ENCODE peak calls at places on chromosomes 2 and 18, in five cellular contexts. One of them, this sample, is unnamed.

GRCh38 chr18:73461780-73462059 is 593.9 kb upstream of the NETO1 start:
- DNase-seq in stimulated activated naive CD4-positive, alpha-beta T cell: no peak
- DNase-seq in NCI-H2029: no peak
- DNase-seq in astrocyte of the cerebellum: no peak
- DNase-seq in MG63: no peak
- DNase-seq in this sample: no peak

GRCh38 chr2:60861736-60862135 is 19.6 kb upstream of the REL start:
- DNase-seq in MG63: no peak
- DNase-seq in astrocyte of the cerebellum: no peak
- DNase-seq in NCI-H2029: peak; percentile 47
- DNase-seq in stimulated activated naive CD4-positive, alpha-beta T cell: no peak
- DNase-seq in this sample: no peak

GRCh38 chr2:78202986-78203670 is 681.0 kb upstream of the LRRTM4 start:
- DNase-seq in NCI-H2029: no peak
- DNase-seq in astrocyte of the cerebellum: no peak
- DNase-seq in stimulated activated naive CD4-positive, alpha-beta T cell: no peak
- DNase-seq in MG63: peak; percentile 3
- DNase-seq in this sample: no peak

GRCh38 chr18:76886112-76886511 is 63.8 kb downstream of the ZNF236 start:
- DNase-seq in stimulated activated naive CD4-positive, alpha-beta T cell: no peak
- DNase-seq in NCI-H2029: no peak
- DNase-seq in MG63: no peak
- DNase-seq in astrocyte of the cerebellum: no peak
- DNase-seq in this sample: no peak

GRCh38 chr18:70321616-70322015 is 32.8 kb downstream of the SOCS6 start:
- DNase-seq in astrocyte of the cerebellum: no peak
- DNase-seq in NCI-H2029: no peak
- DNase-seq in stimulated activated naive CD4-positive, alpha-beta T cell: no peak
- DNase-seq in MG63: no peak
- DNase-seq in this sample: no peak

GRCh38 chr2:102488063-102488462 is 15.0 kb downstream of the SLC9A4 start:
- DNase-seq in MG63: peak; percentile 19
- DNase-seq in stimulated activated naive CD4-positive, alpha-beta T cell: no peak
- DNase-seq in astrocyte of the cerebellum: peak; percentile 44
- DNase-seq in NCI-H2029: no peak
- DNase-seq in this sample: peak; percentile 12

GRCh38 chr2:228768818-228769217 is 502.3 kb downstream of the PID1 start:
- DNase-seq in NCI-H2029: no peak
- DNase-seq in MG63: no peak
- DNase-seq in astrocyte of the cerebellum: peak; percentile 67
- DNase-seq in stimulated activated naive CD4-positive, alpha-beta T cell: no peak
- DNase-seq in this sample: peak; percentile 61

GRCh38 chr2:128736689-128737545 is 418.2 kb upstream of the HS6ST1 start:
- DNase-seq in astrocyte of the cerebellum: peak; percentile 57
- DNase-seq in stimulated activated naive CD4-positive, alpha-beta T cell: peak; percentile 28
- DNase-seq in NCI-H2029: peak; percentile 59
- DNase-seq in MG63: peak; percentile 61
- DNase-seq in this sample: peak; percentile 66

GRCh38 chr2:7670905-7671304 is 753.7 kb downstream of the RNF144A start:
- DNase-seq in stimulated activated naive CD4-positive, alpha-beta T cell: no peak
- DNase-seq in astrocyte of the cerebellum: no peak
- DNase-seq in NCI-H2029: no peak
- DNase-seq in MG63: no peak
- DNase-seq in this sample: no peak

GRCh38 chr2:10282621-10283105 is 20.0 kb upstream of the HPCAL1 start:
- DNase-seq in stimulated activated naive CD4-positive, alpha-beta T cell: no peak
- DNase-seq in astrocyte of the cerebellum: no peak
- DNase-seq in NCI-H2029: no peak
- DNase-seq in MG63: no peak
- DNase-seq in this sample: no peak

GRCh38 chr18:33467531-33467930 is 27.0 kb upstream of the CCDC178 start:
- DNase-seq in astrocyte of the cerebellum: no peak
- DNase-seq in stimulated activated naive CD4-positive, alpha-beta T cell: no peak
- DNase-seq in MG63: no peak
- DNase-seq in NCI-H2029: no peak
- DNase-seq in this sample: no peak

GRCh38 chr2:159042115-159042850 is 73.8 kb downstream of the TANC1 start:
- DNase-seq in astrocyte of the cerebellum: no peak
- DNase-seq in MG63: no peak
- DNase-seq in stimulated activated naive CD4-positive, alpha-beta T cell: no peak
- DNase-seq in NCI-H2029: peak; percentile 38
- DNase-seq in this sample: no peak

GRCh38 chr18:36365836-36366775 is 68.6 kb downstream of the FHOD3 start:
- DNase-seq in astrocyte of the cerebellum: no peak
- DNase-seq in stimulated activated naive CD4-positive, alpha-beta T cell: no peak
- DNase-seq in MG63: no peak
- DNase-seq in NCI-H2029: no peak
- DNase-seq in this sample: no peak

GRCh38 chr18:57792741-57793629 is 10.1 kb downstream of the ATP8B1 start:
- DNase-seq in astrocyte of the cerebellum: no peak
- DNase-seq in NCI-H2029: peak; percentile 72
- DNase-seq in MG63: peak; percentile 18
- DNase-seq in stimulated activated naive CD4-positive, alpha-beta T cell: no peak
- DNase-seq in this sample: no peak

GRCh38 chr2:134233733-134234135 is 20.1 kb upstream of the MGAT5 start:
- DNase-seq in MG63: no peak
- DNase-seq in stimulated activated naive CD4-positive, alpha-beta T cell: no peak
- DNase-seq in astrocyte of the cerebellum: no peak
- DNase-seq in NCI-H2029: no peak
- DNase-seq in this sample: no peak

GRCh38 chr2:112162341-112162740 is 24.2 kb downstream of the FBLN7 start:
- DNase-seq in NCI-H2029: no peak
- DNase-seq in astrocyte of the cerebellum: no peak
- DNase-seq in MG63: no peak
- DNase-seq in stimulated activated naive CD4-positive, alpha-beta T cell: no peak
- DNase-seq in this sample: no peak

GRCh38 chr2:150477347-150477746 is 10.1 kb downstream of the RND3 start:
- DNase-seq in MG63: no peak
- DNase-seq in NCI-H2029: no peak
- DNase-seq in astrocyte of the cerebellum: no peak
- DNase-seq in stimulated activated naive CD4-positive, alpha-beta T cell: no peak
- DNase-seq in this sample: no peak

GRCh38 chr2:168758970-168759820 is 43.2 kb upstream of the NOSTRIN start:
- DNase-seq in MG63: no peak
- DNase-seq in astrocyte of the cerebellum: peak; percentile 38
- DNase-seq in NCI-H2029: peak; percentile 21
- DNase-seq in stimulated activated naive CD4-positive, alpha-beta T cell: no peak
- DNase-seq in this sample: no peak

GRCh38 chr2:72886505-72887031 is 640 bp upstream of the SPR start:
- DNase-seq in MG63: no peak
- DNase-seq in stimulated activated naive CD4-positive, alpha-beta T cell: no peak
- DNase-seq in astrocyte of the cerebellum: no peak
- DNase-seq in NCI-H2029: no peak
- DNase-seq in this sample: no peak

GRCh38 chr2:187302146-187302545 is 145.9 kb downstream of the CALCRL start:
- DNase-seq in astrocyte of the cerebellum: peak; percentile 46
- DNase-seq in MG63: no peak
- DNase-seq in stimulated activated naive CD4-positive, alpha-beta T cell: no peak
- DNase-seq in NCI-H2029: no peak
- DNase-seq in this sample: peak; percentile 43

GRCh38 chr2:30472326-30472725 is 25.3 kb downstream of the LCLAT1 start:
- DNase-seq in NCI-H2029: no peak
- DNase-seq in stimulated activated naive CD4-positive, alpha-beta T cell: no peak
- DNase-seq in MG63: no peak
- DNase-seq in astrocyte of the cerebellum: no peak
- DNase-seq in this sample: no peak

GRCh38 chr2:161905389-161906046 is 168.5 kb downstream of the DPP4 start:
- DNase-seq in stimulated activated naive CD4-positive, alpha-beta T cell: no peak
- DNase-seq in NCI-H2029: peak; percentile 88
- DNase-seq in MG63: no peak
- DNase-seq in astrocyte of the cerebellum: peak; percentile 72
- DNase-seq in this sample: no peak

GRCh38 chr2:72024451-72025175 is 123.0 kb downstream of the CYP26B1 start:
- DNase-seq in astrocyte of the cerebellum: no peak
- DNase-seq in stimulated activated naive CD4-positive, alpha-beta T cell: no peak
- DNase-seq in NCI-H2029: no peak
- DNase-seq in MG63: peak; percentile 39
- DNase-seq in this sample: no peak

GRCh38 chr18:13218376-13219011 is at the start of gene LDLRAD4:
- DNase-seq in MG63: no peak
- DNase-seq in stimulated activated naive CD4-positive, alpha-beta T cell: peak; percentile 43
- DNase-seq in astrocyte of the cerebellum: no peak
- DNase-seq in NCI-H2029: peak; percentile 11
- DNase-seq in this sample: no peak

GRCh38 chr2:105748564-105748963 is 3.9 kb downstream of the NCK2 start:
- DNase-seq in NCI-H2029: no peak
- DNase-seq in astrocyte of the cerebellum: no peak
- DNase-seq in stimulated activated naive CD4-positive, alpha-beta T cell: no peak
- DNase-seq in MG63: no peak
- DNase-seq in this sample: no peak

GRCh38 chr2:70561893-70562292 is 8.3 kb upstream of the TGFA start:
- DNase-seq in stimulated activated naive CD4-positive, alpha-beta T cell: no peak
- DNase-seq in MG63: peak; percentile 12
- DNase-seq in astrocyte of the cerebellum: no peak
- DNase-seq in NCI-H2029: no peak
- DNase-seq in this sample: no peak

GRCh38 chr18:23573948-23574431 is 12.3 kb downstream of the NPC1 start:
- DNase-seq in MG63: peak; percentile 28
- DNase-seq in astrocyte of the cerebellum: peak; percentile 55
- DNase-seq in NCI-H2029: no peak
- DNase-seq in stimulated activated naive CD4-positive, alpha-beta T cell: no peak
- DNase-seq in this sample: peak; percentile 18

GRCh38 chr18:49185636-49186035 is 234.9 kb upstream of the SMAD7 start:
- DNase-seq in stimulated activated naive CD4-positive, alpha-beta T cell: no peak
- DNase-seq in NCI-H2029: no peak
- DNase-seq in MG63: no peak
- DNase-seq in astrocyte of the cerebellum: no peak
- DNase-seq in this sample: no peak

GRCh38 chr2:64470921-64471320 is 17.0 kb downstream of the LGALSL start:
- DNase-seq in NCI-H2029: no peak
- DNase-seq in MG63: no peak
- DNase-seq in astrocyte of the cerebellum: no peak
- DNase-seq in stimulated activated naive CD4-positive, alpha-beta T cell: no peak
- DNase-seq in this sample: no peak

GRCh38 chr2:159903404-159904126 is 105.6 kb upstream of the CD302 start:
- DNase-seq in NCI-H2029: peak; percentile 14
- DNase-seq in MG63: peak; percentile 52
- DNase-seq in astrocyte of the cerebellum: no peak
- DNase-seq in stimulated activated naive CD4-positive, alpha-beta T cell: peak; percentile 61
- DNase-seq in this sample: no peak

GRCh38 chr18:58302811-58303210 is 258.8 kb downstream of the NEDD4L start:
- DNase-seq in MG63: no peak
- DNase-seq in NCI-H2029: no peak
- DNase-seq in astrocyte of the cerebellum: no peak
- DNase-seq in stimulated activated naive CD4-positive, alpha-beta T cell: no peak
- DNase-seq in this sample: no peak

GRCh38 chr18:33757037-33757436 is 179.0 kb downstream of the ASXL3 start:
- DNase-seq in NCI-H2029: no peak
- DNase-seq in stimulated activated naive CD4-positive, alpha-beta T cell: no peak
- DNase-seq in astrocyte of the cerebellum: no peak
- DNase-seq in MG63: peak; percentile 8
- DNase-seq in this sample: no peak

GRCh38 chr2:133421516-133422324 is 146.5 kb downstream of the NCKAP5 start:
- DNase-seq in stimulated activated naive CD4-positive, alpha-beta T cell: no peak
- DNase-seq in astrocyte of the cerebellum: peak; percentile 59
- DNase-seq in NCI-H2029: peak; percentile 81
- DNase-seq in MG63: peak; percentile 45
- DNase-seq in this sample: no peak

GRCh38 chr2:112547333-112547732 is 5.1 kb downstream of the POLR1B start:
- DNase-seq in stimulated activated naive CD4-positive, alpha-beta T cell: no peak
- DNase-seq in MG63: no peak
- DNase-seq in astrocyte of the cerebellum: peak; percentile 18
- DNase-seq in NCI-H2029: peak; percentile 10
- DNase-seq in this sample: no peak

GRCh38 chr2:218310853-218311542 is 18.7 kb upstream of the TMBIM1 start:
- DNase-seq in stimulated activated naive CD4-positive, alpha-beta T cell: no peak
- DNase-seq in MG63: no peak
- DNase-seq in astrocyte of the cerebellum: no peak
- DNase-seq in NCI-H2029: no peak
- DNase-seq in this sample: no peak

GRCh38 chr2:38740851-38741541 is 10.2 kb downstream of the SRSF7 start:
- DNase-seq in stimulated activated naive CD4-positive, alpha-beta T cell: peak; percentile 20
- DNase-seq in NCI-H2029: no peak
- DNase-seq in MG63: no peak
- DNase-seq in astrocyte of the cerebellum: peak; percentile 60
- DNase-seq in this sample: no peak

GRCh38 chr2:24304098-24304497 is 56.2 kb downstream of the ITSN2 start:
- DNase-seq in astrocyte of the cerebellum: peak; percentile 39
- DNase-seq in MG63: peak; percentile 85
- DNase-seq in NCI-H2029: peak; percentile 2
- DNase-seq in stimulated activated naive CD4-positive, alpha-beta T cell: no peak
- DNase-seq in this sample: no peak

GRCh38 chr2:235977445-235977844 is 190.7 kb downstream of the GBX2 start:
- DNase-seq in MG63: no peak
- DNase-seq in stimulated activated naive CD4-positive, alpha-beta T cell: no peak
- DNase-seq in NCI-H2029: no peak
- DNase-seq in astrocyte of the cerebellum: no peak
- DNase-seq in this sample: no peak

GRCh38 chr2:241279413-241279812 is 36.1 kb downstream of the HDLBP start:
- DNase-seq in MG63: no peak
- DNase-seq in astrocyte of the cerebellum: no peak
- DNase-seq in stimulated activated naive CD4-positive, alpha-beta T cell: no peak
- DNase-seq in NCI-H2029: no peak
- DNase-seq in this sample: no peak

This sample was measured in smooth muscle cell of the brain vasculature.